ENCODE peak calls at places on chromosome 20, in four cellular contexts. V is brain microvascular endothelial cell; A is WTC11; R is activated CD4-positive, alpha-beta T cell treated with anti-CD3 and anti-CD28 coated beads, Interleukin-2, amount 50 U/mL, for 4 hours. W is an unnamed sample.

GRCh38 chr20:52104546-52105044 is 87.0 kb downstream of the ZFP64 start:
- DNase-seq in V (peak; percentile 18), A (peak; percentile 72), R (no peak), W (peak; percentile 2)

GRCh38 chr20:48750941-48751620 is 76.7 kb downstream of the PREX1 start:
- DNase-seq in V (no peak), A (peak; percentile 76), R (peak; percentile 27), W (no peak)

GRCh38 chr20:8721098-8721497 is 347.8 kb upstream of the PLCB4 start:
- DNase-seq in V (peak; percentile 50), A (peak; percentile 40), R (no peak), W (peak; percentile 35)

GRCh38 chr20:23641936-23642751 is 4.4 kb upstream of the CST3 start:
- DNase-seq in V (peak; percentile 55), A (no peak), R (no peak), W (peak; percentile 68)

GRCh38 chr20:36745234-36745926 is 510 bp downstream of the NDRG3 start:
- DNase-seq in V (peak; percentile 0), A (no peak), R (peak; percentile 13), W (no peak)

GRCh38 chr20:45138451-45139300 is 14.4 kb upstream of the WFDC12 start:
- DNase-seq in V (no peak), A (peak; percentile 95), R (peak; percentile 24), W (no peak)

GRCh38 chr20:63120286-63121090 is 95.4 kb downstream of the YTHDF1 start:
- DNase-seq in V (no peak), A (no peak), R (no peak), W (no peak)

GRCh38 chr20:31608256-31608980 is 3.3 kb downstream of the ID1 start:
- DNase-seq in V (no peak), A (peak; percentile 95), R (no peak), W (peak; percentile 45)

GRCh38 chr20:51800132-51800721 is 2.1 kb downstream of the SALL4 start:
- DNase-seq in V (no peak), A (peak; percentile 98), R (peak; percentile 32), W (no peak)

GRCh38 chr20:46348972-46349741 is 40.9 kb upstream of the CDH22 start:
- DNase-seq in V (peak; percentile 32), A (peak; percentile 81), R (peak; percentile 35), W (peak; percentile 20)

GRCh38 chr20:32918751-32919150 is 60.0 kb downstream of the EFCAB8 start:
- DNase-seq in V (no peak), A (no peak), R (no peak), W (no peak)

GRCh38 chr20:46312075-46312944 is 4.0 kb upstream of the CDH22 start:
- DNase-seq in V (no peak), A (peak; percentile 84), R (no peak), W (no peak)

GRCh38 chr20:1944345-1945099 is 49.3 kb downstream of the SIRPA start:
- DNase-seq in V (no peak), A (no peak), R (no peak), W (no peak)

GRCh38 chr20:10658051-10658823 is 15.6 kb downstream of the JAG1 start:
- DNase-seq in V (no peak), A (no peak), R (no peak), W (no peak)

GRCh38 chr20:44594730-44595129 is 12.4 kb downstream of the PKIG start:
- DNase-seq in V (peak; percentile 83), A (no peak), R (no peak), W (no peak)

GRCh38 chr20:50794181-50794845 is 548 bp upstream of the BCAS4 start:
- DNase-seq in V (no peak), A (peak; percentile 57), R (no peak), W (no peak)

GRCh38 chr20:46850896-46851295 is 43.7 kb upstream of the EYA2 start:
- DNase-seq in V (no peak), A (no peak), R (no peak), W (no peak)

GRCh38 chr20:64115171-64115911 is 8.0 kb upstream of the NPBWR2 start:
- DNase-seq in V (no peak), A (no peak), R (no peak), W (no peak)

GRCh38 chr20:12847862-12848261 is 160.9 kb upstream of the SPTLC3 start:
- DNase-seq in V (peak; percentile 15), A (no peak), R (no peak), W (no peak)

GRCh38 chr20:2859330-2860121 is 13.8 kb upstream of the PTPRA start:
- DNase-seq in V (no peak), A (no peak), R (no peak), W (peak; percentile 41)

GRCh38 chr20:41894255-41894963 is 276.2 kb upstream of the CHD6 start:
- DNase-seq in V (no peak), A (no peak), R (no peak), W (no peak)

GRCh38 chr20:48734104-48734749 is 93.6 kb downstream of the PREX1 start:
- DNase-seq in V (no peak), A (no peak), R (no peak), W (no peak)

GRCh38 chr20:16530201-16530681 is 43.0 kb downstream of the KIF16B start:
- DNase-seq in V (peak; percentile 49), A (no peak), R (no peak), W (no peak)

GRCh38 chr20:47678536-47678935 is 106.7 kb downstream of the SULF2 start:
- DNase-seq in V (no peak), A (no peak), R (no peak), W (no peak)

GRCh38 chr20:24906806-24907205 is 42.3 kb upstream of the CST7 start:
- DNase-seq in V (no peak), A (no peak), R (no peak), W (no peak)

GRCh38 chr20:59170406-59171349 is 7.1 kb downstream of the ZNF831 start:
- DNase-seq in V (no peak), A (no peak), R (no peak), W (no peak)

GRCh38 chr20:2619961-2620595 is 32.4 kb upstream of the NOP56 start:
- DNase-seq in V (peak; percentile 45), A (no peak), R (no peak), W (no peak)

GRCh38 chr20:36642136-36642535 is 3.9 kb downstream of the SLA2 start:
- DNase-seq in V (no peak), A (no peak), R (no peak), W (no peak)

GRCh38 chr20:61569836-61570235 is 317.8 kb downstream of the CDH4 start:
- DNase-seq in V (no peak), A (no peak), R (no peak), W (no peak)